ENCODE peak calls at places on chromosome 19, in five cellular contexts. S, Q, Y, O and J are unnamed samples.

GRCh38 chr19:51123381-51124186 is 1.1 kb upstream of the SIGLEC9 start:
- DNase-seq in S (no peak), Q (no peak), Y (peak; percentile 59), O (peak; percentile 76), J (no peak)

GRCh38 chr19:15788594-15789270 is 1.3 kb downstream of the OR10H5 start:
- DNase-seq in S (no peak), Q (no peak), Y (no peak), O (no peak), J (no peak)

GRCh38 chr19:38891791-38892190 is 7.6 kb downstream of the SIRT2 start:
- DNase-seq in S (no peak), Q (no peak), Y (no peak), O (no peak), J (no peak)

GRCh38 chr19:16889429-16889882 is 657 bp downstream of the F2RL3 start:
- DNase-seq in S (no peak), Q (no peak), Y (no peak), O (no peak), J (no peak)

GRCh38 chr19:51327066-51327985 is 14.6 kb downstream of the VSIG10L start:
- DNase-seq in S (no peak), Q (no peak), Y (peak; percentile 33), O (peak; percentile 73), J (peak; percentile 51)

GRCh38 chr19:2523630-2524311 is 47.8 kb downstream of the GADD45B start:
- DNase-seq in S (no peak), Q (peak; percentile 86), Y (no peak), O (no peak), J (peak; percentile 64)

GRCh38 chr19:35231956-35232746 is 3.6 kb upstream of the FAM187B start:
- DNase-seq in S (no peak), Q (no peak), Y (no peak), O (no peak), J (no peak)

GRCh38 chr19:7188682-7189629 is 105.3 kb downstream of the INSR start:
- DNase-seq in S (no peak), Q (no peak), Y (no peak), O (no peak), J (no peak)

GRCh38 chr19:55673889-55674288 is 1.1 kb upstream of the EPN1 start:
- DNase-seq in S (no peak), Q (no peak), Y (no peak), O (no peak), J (no peak)
- H3K4me3 ChIP-seq in S (no peak overlapping the region), Q (no peak overlapping the region), Y (no peak overlapping the region), O (no peak overlapping the region), J (no peak overlapping the region)

GRCh38 chr19:9911524-9911923 is 24.8 kb downstream of the OLFM2 start:
- DNase-seq in S (no peak), Q (no peak), Y (no peak), O (no peak), J (no peak)
- H3K4me3 ChIP-seq in S (no peak overlapping the region), Q (no peak overlapping the region), Y (no peak overlapping the region), O (no peak overlapping the region), J (no peak overlapping the region)

DNA sequence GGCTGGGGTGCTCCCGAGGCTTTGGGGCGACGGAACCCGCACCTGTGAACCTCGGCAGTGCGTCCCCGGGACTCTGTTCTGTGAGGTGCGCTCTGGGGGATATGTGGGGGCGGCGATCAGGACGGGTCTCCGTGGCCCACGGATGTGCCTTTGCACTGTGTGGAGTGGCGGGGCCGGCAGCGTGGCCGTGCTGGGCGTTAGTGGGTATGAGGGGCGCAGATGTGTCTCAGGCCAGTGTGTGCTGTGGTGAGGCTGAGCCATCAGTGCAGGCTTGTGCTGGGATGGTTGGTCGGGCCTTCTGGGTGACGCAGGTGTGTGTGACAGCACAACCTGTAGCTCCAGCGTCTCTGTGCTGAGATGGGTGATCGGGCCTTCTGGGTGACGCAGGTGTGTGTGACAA is 16.9 kb downstream of the ZNF331 start:
- DNase-seq in S (no peak), Q (no peak), Y (no peak), O (no peak), J (no peak)
- H3K4me3 ChIP-seq in S (peak overlapping the region; percentile 81), Q (peak overlapping the region; percentile 75), Y (peak overlapping the region; percentile 61), O (peak overlapping the region; percentile 65), J (peak overlapping the region; percentile 60)

DNA sequence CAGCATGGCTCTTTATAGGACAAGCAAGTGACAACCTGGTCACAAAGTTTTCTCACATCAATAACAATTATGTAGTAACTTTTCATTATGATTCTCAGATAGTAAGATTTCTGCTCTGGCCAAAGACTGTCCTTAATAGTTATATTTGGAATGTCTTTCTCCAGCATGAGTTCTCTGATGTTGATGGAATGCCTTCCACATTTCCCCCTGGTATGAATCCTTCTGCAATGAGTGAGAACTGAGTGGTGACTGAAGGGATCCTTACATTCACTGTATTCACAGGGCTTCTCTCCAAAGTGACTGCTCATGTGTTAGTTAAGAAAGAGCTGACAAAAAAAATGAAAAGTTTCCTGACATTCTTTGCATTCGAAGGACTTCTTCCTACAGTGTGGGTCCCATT is 13.2 kb downstream of the ZNF550 start:
- DNase-seq in S (no peak), Q (no peak), Y (no peak), O (no peak), J (no peak)
- H3K4me3 ChIP-seq in S (peak overlapping the region; percentile 41), Q (no peak overlapping the region), Y (peak overlapping the region; percentile 4), O (no peak overlapping the region), J (no peak overlapping the region)